ENCODE peak calls at places on chromosomes 1 and 21, in five cellular contexts. One of them, this sample, is unnamed.

GRCh38 chr1:109877320-109877771 is 33.3 kb upstream of the CSF1 start:
- DNase-seq in fibroblast of villous mesenchyme: peak
- DNase-seq in omental fat pad: no peak
- DNase-seq in AG04450: peak
- DNase-seq in B cell: no peak
- DNase-seq in this sample: no peak

GRCh38 chr1:20343149-20343936 is 52.7 kb downstream of the VWA5B1 start:
- DNase-seq in B cell: peak
- DNase-seq in omental fat pad: no peak
- DNase-seq in fibroblast of villous mesenchyme: no peak
- DNase-seq in AG04450: no peak
- DNase-seq in this sample: peak

GRCh38 chr21:39048574-39048973 is 134.7 kb downstream of the PSMG1 start:
- DNase-seq in omental fat pad: no peak
- DNase-seq in AG04450: no peak
- DNase-seq in fibroblast of villous mesenchyme: peak
- DNase-seq in B cell: no peak
- DNase-seq in this sample: no peak

GRCh38 chr1:37793773-37794371 is at the start of gene MANEAL:
- DNase-seq in omental fat pad: no peak
- DNase-seq in AG04450: no peak
- DNase-seq in fibroblast of villous mesenchyme: peak
- DNase-seq in B cell: no peak
- DNase-seq in this sample: peak

GRCh38 chr1:108816049-108816882 is 40.6 kb downstream of the AKNAD1 start:
- DNase-seq in omental fat pad: no peak
- DNase-seq in fibroblast of villous mesenchyme: peak
- DNase-seq in B cell: no peak
- DNase-seq in AG04450: peak
- DNase-seq in this sample: no peak

GRCh38 chr21:33971492-33972013 is 55.9 kb upstream of the ATP5PO start:
- DNase-seq in omental fat pad: no peak
- DNase-seq in fibroblast of villous mesenchyme: peak
- DNase-seq in B cell: no peak
- DNase-seq in AG04450: no peak
- DNase-seq in this sample: no peak

GRCh38 chr1:95067069-95067468 is 5.7 kb downstream of the ALG14 start:
- DNase-seq in fibroblast of villous mesenchyme: no peak
- DNase-seq in AG04450: no peak
- DNase-seq in omental fat pad: no peak
- DNase-seq in B cell: no peak
- DNase-seq in this sample: no peak

GRCh38 chr1:83548311-83548710 is 450.6 kb downstream of the TTLL7 start:
- DNase-seq in omental fat pad: no peak
- DNase-seq in AG04450: no peak
- DNase-seq in B cell: no peak
- DNase-seq in fibroblast of villous mesenchyme: no peak
- DNase-seq in this sample: no peak

GRCh38 chr1:21854090-21854750 is 42.2 kb downstream of the LDLRAD2 start:
- DNase-seq in B cell: no peak
- DNase-seq in AG04450: no peak
- DNase-seq in omental fat pad: no peak
- DNase-seq in fibroblast of villous mesenchyme: no peak
- DNase-seq in this sample: no peak

GRCh38 chr1:42165511-42166210 is 1.1 kb upstream of the GUCA2A start:
- DNase-seq in B cell: no peak
- DNase-seq in fibroblast of villous mesenchyme: no peak
- DNase-seq in AG04450: no peak
- DNase-seq in omental fat pad: no peak
- DNase-seq in this sample: no peak

GRCh38 chr1:200873671-200874397 is 1.1 kb downstream of the GPR25 start:
- DNase-seq in fibroblast of villous mesenchyme: no peak
- DNase-seq in AG04450: no peak
- DNase-seq in omental fat pad: no peak
- DNase-seq in B cell: no peak
- DNase-seq in this sample: peak

GRCh38 chr1:16118706-16119105 is 37.2 kb downstream of the EPHA2 start:
- DNase-seq in AG04450: no peak
- DNase-seq in B cell: no peak
- DNase-seq in fibroblast of villous mesenchyme: no peak
- DNase-seq in omental fat pad: no peak
- DNase-seq in this sample: no peak

GRCh38 chr21:37006521-37007291 is at the start of gene RIPPLY3:
- DNase-seq in omental fat pad: no peak
- DNase-seq in AG04450: no peak
- DNase-seq in B cell: no peak
- DNase-seq in fibroblast of villous mesenchyme: peak
- DNase-seq in this sample: peak

GRCh38 chr1:42381424-42381673 is 757 bp downstream of the RIMKLA start:
- DNase-seq in B cell: no peak
- DNase-seq in fibroblast of villous mesenchyme: no peak
- DNase-seq in omental fat pad: no peak
- DNase-seq in AG04450: no peak
- DNase-seq in this sample: no peak

GRCh38 chr21:33947451-33948095 is 32.0 kb upstream of the ATP5PO start:
- DNase-seq in AG04450: peak
- DNase-seq in omental fat pad: peak
- DNase-seq in B cell: peak
- DNase-seq in fibroblast of villous mesenchyme: peak
- DNase-seq in this sample: peak

GRCh38 chr1:202656057-202656456 is 54.2 kb downstream of the SYT2 start:
- DNase-seq in fibroblast of villous mesenchyme: peak
- DNase-seq in AG04450: no peak
- DNase-seq in B cell: no peak
- DNase-seq in omental fat pad: no peak
- DNase-seq in this sample: no peak

GRCh38 chr1:35369922-35370671 is 101.6 kb downstream of the ZMYM4 start:
- DNase-seq in fibroblast of villous mesenchyme: peak
- DNase-seq in AG04450: peak
- DNase-seq in omental fat pad: no peak
- DNase-seq in B cell: no peak
- DNase-seq in this sample: no peak

GRCh38 chr1:95041491-95042165 is 31.1 kb downstream of the ALG14 start:
- DNase-seq in omental fat pad: no peak
- DNase-seq in fibroblast of villous mesenchyme: peak
- DNase-seq in B cell: no peak
- DNase-seq in AG04450: peak
- DNase-seq in this sample: peak

GRCh38 chr1:234943801-234944402 is 184.7 kb downstream of the TOMM20 start:
- DNase-seq in AG04450: no peak
- DNase-seq in omental fat pad: no peak
- DNase-seq in fibroblast of villous mesenchyme: no peak
- DNase-seq in B cell: no peak
- DNase-seq in this sample: no peak

GRCh38 chr1:67285780-67286488 is 21.7 kb upstream of the IL12RB2 start:
- DNase-seq in B cell: no peak
- DNase-seq in omental fat pad: no peak
- DNase-seq in AG04450: no peak
- DNase-seq in fibroblast of villous mesenchyme: no peak
- DNase-seq in this sample: no peak

DNA sequence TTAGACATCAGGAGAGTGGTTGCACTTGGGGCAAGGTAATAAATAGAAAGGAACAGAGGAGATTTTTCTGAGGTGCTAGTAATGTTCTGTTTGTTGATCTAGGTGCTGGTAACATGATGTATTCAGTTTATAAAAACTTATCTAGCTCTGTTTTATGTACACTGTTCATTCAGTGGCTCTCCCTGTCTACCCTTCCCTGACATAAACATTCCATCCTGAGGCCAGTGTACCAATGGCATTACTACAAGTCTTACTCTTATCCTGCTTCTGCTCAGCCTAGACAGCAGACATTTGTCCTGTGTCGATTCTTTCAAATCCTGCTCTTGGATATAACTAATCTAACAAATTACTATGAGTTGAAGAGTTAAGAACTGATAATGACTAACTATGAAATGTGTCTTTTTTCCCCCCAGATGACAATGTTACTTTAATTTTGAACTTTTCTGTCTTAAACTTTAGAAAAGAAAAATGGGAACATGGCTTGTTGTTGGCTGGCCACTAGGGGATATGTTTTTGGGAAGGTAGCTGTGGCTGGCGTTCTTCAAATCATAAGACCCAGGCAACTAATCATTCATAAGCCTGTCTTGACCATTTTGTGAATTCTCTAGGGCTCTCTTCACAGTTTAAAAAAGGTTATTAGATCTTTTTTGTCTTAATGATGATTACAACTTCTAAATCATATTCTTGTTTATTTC is 390.9 kb downstream of the PBX1 start:
- DNase-seq in fibroblast of villous mesenchyme: no peak
- DNase-seq in B cell: no peak
- DNase-seq in omental fat pad: no peak
- DNase-seq in AG04450: no peak
- DNase-seq in this sample: no peak
- TF ChIP-seq CTCF in fibroblast of villous mesenchyme: peak
- TF ChIP-seq CTCF in B cell: no peak
- TF ChIP-seq CTCF in omental fat pad: no peak
- TF ChIP-seq CTCF in AG04450: no peak
- TF ChIP-seq CTCF in this sample: no peak

GRCh38 chr1:112722601-112723510 is 7.7 kb upstream of the PPM1J start:
- DNase-seq in B cell: no peak
- DNase-seq in omental fat pad: no peak
- DNase-seq in fibroblast of villous mesenchyme: peak
- DNase-seq in AG04450: no peak
- DNase-seq in this sample: no peak

GRCh38 chr1:112729909-112730308 is 14.8 kb upstream of the PPM1J start:
- DNase-seq in fibroblast of villous mesenchyme: no peak
- DNase-seq in AG04450: no peak
- DNase-seq in omental fat pad: no peak
- DNase-seq in B cell: no peak
- DNase-seq in this sample: no peak

GRCh38 chr1:112731451-112731850 is 16.3 kb upstream of the PPM1J start:
- DNase-seq in B cell: no peak
- DNase-seq in fibroblast of villous mesenchyme: no peak
- DNase-seq in AG04450: no peak
- DNase-seq in omental fat pad: no peak
- DNase-seq in this sample: no peak

GRCh38 chr1:112723511-112723839 is 8.3 kb upstream of the PPM1J start:
- DNase-seq in fibroblast of villous mesenchyme: no peak
- DNase-seq in omental fat pad: no peak
- DNase-seq in AG04450: no peak
- DNase-seq in B cell: no peak
- DNase-seq in this sample: no peak

GRCh38 chr1:112727716-112728115 is 12.6 kb upstream of the PPM1J start:
- DNase-seq in fibroblast of villous mesenchyme: no peak
- DNase-seq in omental fat pad: no peak
- DNase-seq in AG04450: no peak
- DNase-seq in B cell: no peak
- DNase-seq in this sample: no peak
- TF ChIP-seq CTCF in fibroblast of villous mesenchyme: no peak
- TF ChIP-seq CTCF in omental fat pad: no peak
- TF ChIP-seq CTCF in AG04450: no peak
- TF ChIP-seq CTCF in B cell: no peak
- TF ChIP-seq CTCF in this sample: no peak

GRCh38 chr21:42118901-42119300 is 47.8 kb downstream of the UMODL1 start:
- DNase-seq in AG04450: no peak
- DNase-seq in omental fat pad: no peak
- DNase-seq in fibroblast of villous mesenchyme: no peak
- DNase-seq in B cell: no peak
- DNase-seq in this sample: no peak
- TF ChIP-seq CTCF in AG04450: no peak
- TF ChIP-seq CTCF in omental fat pad: no peak
- TF ChIP-seq CTCF in fibroblast of villous mesenchyme: no peak
- TF ChIP-seq CTCF in B cell: no peak
- TF ChIP-seq CTCF in this sample: no peak

DNA sequence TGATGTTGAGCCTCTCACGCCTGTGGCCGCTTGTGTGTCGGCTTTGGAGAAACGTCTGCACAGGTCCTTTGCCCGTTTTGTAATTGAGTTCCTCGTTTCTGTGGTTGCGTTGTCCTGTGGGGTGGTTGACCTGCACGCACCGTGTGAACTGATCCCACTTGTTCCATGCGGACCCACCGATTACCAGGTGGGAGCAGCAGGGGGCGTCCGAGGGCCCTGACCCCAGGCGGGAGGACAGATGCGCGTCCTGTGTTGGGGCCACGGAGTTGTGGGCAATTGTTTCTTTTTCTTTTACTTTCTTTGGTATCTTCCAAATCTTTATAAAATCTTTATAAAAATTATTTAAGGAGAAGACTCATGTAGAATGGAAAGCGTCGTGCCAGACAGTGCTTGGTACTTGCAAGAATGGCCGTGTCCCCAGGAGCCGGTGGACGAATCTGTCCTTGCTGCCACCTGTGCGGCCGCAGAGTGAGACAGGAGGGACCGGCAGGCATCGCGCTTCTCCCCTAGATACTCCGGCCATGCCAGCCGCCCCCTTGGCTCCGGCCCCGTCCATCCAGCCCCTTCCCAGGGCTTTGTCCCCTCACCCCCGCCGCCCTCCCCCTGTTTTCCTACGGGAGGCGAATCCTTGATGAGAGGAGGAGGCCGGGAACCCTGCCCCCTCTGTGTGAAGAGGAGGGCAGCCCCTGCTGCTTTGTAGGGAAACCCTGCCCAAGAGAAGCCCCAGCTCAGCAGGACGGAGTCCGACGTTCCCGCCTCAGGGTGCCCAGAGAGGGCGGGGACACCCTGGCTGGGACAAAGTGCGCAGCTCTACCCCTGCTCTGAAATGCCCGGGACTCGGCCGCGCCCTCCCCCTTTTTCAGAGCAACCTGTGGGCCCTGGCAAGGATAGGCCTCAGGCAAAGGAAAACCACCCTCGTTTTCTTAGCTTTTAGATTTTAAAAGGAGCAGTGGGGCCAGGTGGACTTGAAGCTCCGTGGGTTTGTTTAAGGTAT is 41.7 kb downstream of the PRKCZ start:
- DNase-seq in B cell: peak
- DNase-seq in omental fat pad: no peak
- DNase-seq in fibroblast of villous mesenchyme: no peak
- DNase-seq in AG04450: no peak
- DNase-seq in this sample: no peak
- TF ChIP-seq CTCF in B cell: peak
- TF ChIP-seq CTCF in omental fat pad: no peak
- TF ChIP-seq CTCF in fibroblast of villous mesenchyme: peak
- TF ChIP-seq CTCF in AG04450: peak
- TF ChIP-seq CTCF in this sample: peak

GRCh38 chr21:46064870-46065214 is 33.1 kb upstream of the COL6A2 start:
- DNase-seq in AG04450: no peak
- DNase-seq in omental fat pad: no peak
- DNase-seq in B cell: no peak
- DNase-seq in fibroblast of villous mesenchyme: no peak
- DNase-seq in this sample: no peak
- TF ChIP-seq CTCF in AG04450: no peak
- TF ChIP-seq CTCF in omental fat pad: no peak
- TF ChIP-seq CTCF in B cell: no peak
- TF ChIP-seq CTCF in fibroblast of villous mesenchyme: no peak
- TF ChIP-seq CTCF in this sample: no peak

This sample was measured in GM20000.